ENCODE peak calls at places on chromosome 9, in seven cellular contexts. B is esophagus squamous epithelium; Q is naive thymus-derived CD4-positive, alpha-beta T cell; R is heart right ventricle; M is OCI-LY7; I is neuronal stem cell; T is ovary. W is an unnamed sample. For H3K9me3 and H3K36me3, the result is how much of the 10 kb centered on the place peaks cover.

GRCh38 chr9:81224166-81224858 is 465.0 kb downstream of the TLE1 start:
- DNase-seq in R (no peak), Q (no peak), M (peak), T (no peak), I (no peak), B (no peak), W (no peak)

GRCh38 chr9:122095010-122095767 is 2.1 kb upstream of the TTLL11 start:
- DNase-seq in I (peak), R (peak), T (no peak), Q (peak), M (peak), B (no peak), W (peak)

GRCh38 chr9:3698531-3698930 is 172.7 kb upstream of the RFX3 start:
- DNase-seq in T (no peak), B (no peak), I (no peak), Q (no peak), M (no peak), R (no peak), W (no peak)

GRCh38 chr9:123482295-123482970 is 126.4 kb downstream of the CRB2 start:
- DNase-seq in B (no peak), I (no peak), T (no peak), M (no peak), R (no peak), Q (no peak), W (no peak)

GRCh38 chr9:85155380-85155779 is 485.9 kb downstream of the NTRK2 start:
- DNase-seq in M (no peak), T (no peak), B (no peak), Q (no peak), I (no peak), R (no peak), W (no peak)

GRCh38 chr9:16154570-16155078 is 601.8 kb downstream of the CCDC171 start:
- DNase-seq in Q (no peak), R (no peak), I (no peak), M (peak), B (no peak), T (peak), W (no peak)

GRCh38 chr9:111158375-111158774 is 120.1 kb upstream of the LPAR1 start:
- DNase-seq in I (no peak), M (no peak), B (no peak), Q (no peak), T (no peak), R (no peak), W (no peak)

GRCh38 chr9:122058051-122058450 is 35.1 kb downstream of the TTLL11 start:
- DNase-seq in M (no peak), Q (no peak), I (no peak), T (no peak), B (no peak), R (no peak), W (no peak)

GRCh38 chr9:129469188-129469987 is 151.5 kb downstream of the C9orf50 start:
- DNase-seq in R (no peak), M (no peak), B (no peak), I (peak), T (no peak), Q (no peak), W (no peak)

GRCh38 chr9:34430843-34431437 is 27.4 kb downstream of the FAM219A start:
- DNase-seq in T (peak), Q (no peak), B (no peak), I (peak), M (peak), R (peak), W (no peak)

GRCh38 chr9:75200892-75201470 is 112.7 kb downstream of the OSTF1 start:
- DNase-seq in I (peak), T (no peak), Q (peak), R (no peak), M (peak), B (no peak), W (no peak)

GRCh38 chr9:84152204-84152603 is 171.6 kb downstream of the RMI1 start:
- DNase-seq in B (no peak), M (no peak), R (no peak), Q (no peak), T (no peak), I (no peak), W (no peak)

GRCh38 chr9:68416891-68417570 is 60.6 kb downstream of the PGM5 start:
- DNase-seq in Q (no peak), T (no peak), R (no peak), M (peak), I (no peak), B (no peak), W (no peak)

GRCh38 chr9:89808801-89809200 is 204.0 kb downstream of the GADD45G start:
- DNase-seq in R (no peak), M (no peak), Q (no peak), T (no peak), B (no peak), I (no peak), W (no peak)

GRCh38 chr9:33946779-33947535 is 101.7 kb downstream of the UBAP2 start:
- DNase-seq in T (no peak), R (no peak), M (no peak), Q (no peak), I (no peak), B (no peak), W (no peak)

GRCh38 chr9:12640021-12640587 is 53.1 kb upstream of the TYRP1 start:
- DNase-seq in Q (no peak), T (no peak), M (peak), R (no peak), I (peak), B (no peak), W (no peak)

GRCh38 chr9:136231478-136232297 is 13.9 kb downstream of the QSOX2 start:
- DNase-seq in T (no peak), B (no peak), I (no peak), Q (peak), R (no peak), M (no peak), W (peak)

GRCh38 chr9:15722888-15723287 is 170.0 kb downstream of the CCDC171 start:
- DNase-seq in M (no peak), Q (no peak), R (no peak), B (no peak), I (peak), T (no peak), W (no peak)

GRCh38 chr9:130010151-130010988 is 32.6 kb downstream of the FNBP1 start:
- DNase-seq in I (no peak), M (no peak), R (no peak), T (no peak), Q (peak), B (no peak), W (peak)

GRCh38 chr9:28435456-28435855 is 862.2 kb upstream of the C9orf72 start:
- DNase-seq in Q (no peak), I (no peak), T (no peak), B (no peak), R (no peak), M (no peak), W (no peak)

GRCh38 chr9:128885376-128885775 is 3.4 kb downstream of the LRRC8A start:
- DNase-seq in Q (no peak), M (no peak), T (no peak), R (no peak), B (no peak), I (no peak), W (no peak)

GRCh38 chr9:136093331-136093986 is 1.6 kb downstream of the NACC2 start:
- DNase-seq in Q (no peak), M (no peak), R (no peak), B (no peak), T (no peak), I (no peak), W (no peak)

GRCh38 chr9:33042528-33042927 is 17.5 kb downstream of the DNAJA1 start:
- DNase-seq in I (no peak), M (no peak), R (no peak), B (no peak), T (no peak), Q (no peak), W (no peak)

GRCh38 chr9:92680166-92681119 is 10.5 kb upstream of the IPPK start:
- DNase-seq in R (no peak), T (no peak), I (no peak), M (no peak), B (no peak), Q (no peak), W (no peak)

GRCh38 chr9:118034701-118035100 is 330.5 kb downstream of the TLR4 start:
- DNase-seq in I (no peak), Q (no peak), B (no peak), R (no peak), M (no peak), T (no peak), W (no peak)

GRCh38 chr9:92010705-92011536 is 60.9 kb upstream of the ROR2 start:
- DNase-seq in Q (no peak), B (no peak), I (no peak), T (no peak), R (no peak), M (no peak), W (no peak)

GRCh38 chr9:27933210-27934062 is 360.2 kb upstream of the C9orf72 start:
- DNase-seq in M (no peak), Q (no peak), I (no peak), R (no peak), T (no peak), B (no peak), W (no peak)

GRCh38 chr9:107838766-107839165 is 349.2 kb upstream of the KLF4 start:
- DNase-seq in I (no peak), R (no peak), T (no peak), B (no peak), Q (no peak), M (no peak), W (no peak)

GRCh38 chr9:29212590-29213373 is 1639.5 kb upstream of the C9orf72 start:
- DNase-seq in M (no peak), R (no peak), I (peak), B (no peak), T (peak), Q (no peak), W (no peak)

GRCh38 chr9:112033237-112034215 is 136.9 kb downstream of the UGCG start:
- DNase-seq in Q (no peak), T (no peak), I (no peak), M (no peak), B (no peak), R (no peak), W (no peak)

GRCh38 chr9:37899041-37899440 is 4.9 kb downstream of the SLC25A51 start:
- DNase-seq in R (no peak), I (no peak), B (no peak), Q (no peak), M (no peak), T (no peak), W (no peak)

GRCh38 chr9:98917691-98918487 is 25.8 kb upstream of the COL15A1 start:
- DNase-seq in R (no peak), I (no peak), T (peak), Q (no peak), M (no peak), B (no peak), W (no peak)
- H3K27ac ChIP-seq in R (peak), I (no peak), T (peak), Q (no peak), M (no peak), B (no peak), W (no peak)

DNA sequence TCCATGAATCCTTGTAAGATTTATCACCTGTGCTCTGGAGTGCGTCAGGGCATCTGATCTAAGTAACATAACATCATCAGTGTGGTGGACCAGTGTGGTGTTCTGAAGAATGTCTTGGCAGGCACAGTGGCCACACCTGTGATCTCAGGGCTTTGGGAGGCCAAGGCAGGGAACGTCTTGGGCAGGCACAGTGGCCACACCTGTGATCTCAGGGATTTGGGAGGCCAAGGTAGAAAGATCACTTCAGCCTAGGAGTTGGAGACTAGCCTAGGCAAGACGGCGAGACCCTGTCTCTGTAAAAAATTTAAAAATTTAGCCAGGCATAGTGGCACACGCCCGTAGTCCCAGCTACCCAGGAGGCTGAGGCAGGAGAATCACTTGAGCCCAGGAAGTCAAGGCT is 185.5 kb downstream of the CACNA1B start:
- DNase-seq in R (no peak), I (no peak), B (no peak), T (no peak), M (no peak), Q (no peak), W (no peak)
- H3K9me3 ChIP-seq in R (under half), I (under half), B (under half), T (under half), M (under half), Q (under half), W (under half)

GRCh38 chr9:72119853-72120252 is 29.4 kb upstream of the GDA start:
- DNase-seq in T (no peak), R (no peak), M (no peak), I (no peak), Q (no peak), B (no peak), W (no peak)
- H3K36me3 ChIP-seq in T (under half), R (under half), M (under half), I (under half), Q (under half), B (under half), W (under half)

DNA sequence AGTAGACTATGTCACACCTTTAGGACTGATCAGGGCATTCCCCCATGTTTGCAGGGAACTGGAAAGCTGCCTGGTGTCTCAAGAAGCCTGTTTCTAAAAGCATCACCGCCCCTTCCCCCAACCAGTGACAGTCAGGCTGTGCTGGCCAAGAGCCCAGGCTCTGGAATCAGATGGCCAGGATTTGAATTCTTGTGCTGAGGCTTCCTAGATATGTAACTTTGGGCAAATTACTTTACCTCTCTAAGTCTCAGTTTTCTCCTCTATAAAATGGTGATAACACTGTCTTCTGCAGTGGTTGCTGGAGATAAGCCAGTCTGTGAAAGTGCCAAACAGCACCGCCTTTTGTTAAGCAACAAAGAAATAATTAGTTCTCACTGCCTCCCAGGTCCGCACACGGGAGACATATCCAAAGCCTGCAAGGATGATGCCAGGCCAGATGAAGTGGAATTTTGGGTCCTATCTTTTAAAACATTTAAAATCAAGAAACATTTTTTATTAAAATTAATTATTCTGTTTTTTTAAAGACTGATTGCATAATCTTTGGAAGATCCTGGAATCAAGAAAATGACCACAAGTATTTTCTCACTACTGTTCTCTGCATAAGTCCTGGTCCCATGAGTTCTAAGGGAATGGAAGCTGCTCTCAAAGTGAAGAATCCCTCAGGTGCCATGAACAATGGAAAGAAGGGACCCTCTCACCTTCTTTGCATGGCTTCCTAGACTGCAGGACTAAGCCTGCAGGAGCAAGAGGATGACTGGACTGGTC is 13.9 kb downstream of the SLC31A2 start:
- DNase-seq in I (no peak), T (no peak), R (peak), M (no peak), Q (no peak), B (no peak), W (no peak)
- H3K27ac ChIP-seq in I (no peak), T (no peak), R (no peak), M (no peak), Q (no peak), B (no peak), W (no peak)

DNA sequence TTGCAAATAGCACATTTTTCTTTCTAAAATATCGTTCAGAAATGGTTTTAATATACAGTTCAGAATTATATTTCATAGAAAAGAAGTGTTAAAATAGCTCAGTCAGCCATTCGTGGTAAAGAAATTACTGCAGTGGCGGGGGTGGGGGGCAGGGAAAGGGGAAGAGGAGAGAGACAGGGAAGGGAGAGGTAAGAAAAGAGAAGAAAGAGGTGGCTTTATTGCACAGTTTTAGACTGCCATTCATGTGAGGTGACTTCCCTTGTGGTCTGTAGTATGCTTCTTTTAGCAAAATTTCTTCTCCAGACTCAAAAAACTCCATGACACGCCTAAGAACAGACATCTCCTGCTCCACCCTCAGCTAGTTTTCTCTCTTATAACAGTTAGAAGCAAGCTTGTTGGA is 259.6 kb downstream of the TRPM3 start:
- DNase-seq in Q (no peak), M (no peak), B (no peak), T (no peak), I (no peak), R (no peak), W (no peak)
- H3K9me3 ChIP-seq in Q (under half), M (under half), B (under half), T (under half), I (under half), R (under half), W (under half)

GRCh38 chr9:134033516-134034214 is 8.4 kb downstream of the BRD3OS start:
- DNase-seq in M (no peak), I (no peak), B (no peak), Q (no peak), R (no peak), T (no peak), W (no peak)
- H3K36me3 ChIP-seq in M (under half), I (half or more), B (under half), Q (half or more), R (under half), T (under half), W (under half)